ENCODE peak calls at places on chromosome 19, in seven cellular contexts. G, S, O, Q, X, D and M are unnamed samples.
A peak's percentile ranks its signal among the peaks of the same experiment; 100 is the strongest.

GRCh38 chr19:36196249-36196648 is 18.2 kb downstream of the ZNF565 start:
- DNase-seq in G (no peak), S (no peak), O (no peak), Q (no peak), X (no peak), D (no peak), M (no peak)

GRCh38 chr19:704447-704741 is 4.3 kb upstream of the PALM start:
- DNase-seq in G (no peak), S (no peak), O (no peak), Q (no peak), X (no peak), D (no peak), M (no peak)

GRCh38 chr19:35066121-35066520 is 24.6 kb downstream of the HPN start:
- DNase-seq in G (no peak), S (no peak), O (no peak), Q (no peak), X (no peak), D (no peak), M (no peak)

GRCh38 chr19:3176715-3177501 is 1.7 kb upstream of the S1PR4 start:
- DNase-seq in G (no peak), S (no peak), O (peak; percentile 49), Q (peak; percentile 55), X (peak; percentile 83), D (peak; percentile 22), M (no peak)

GRCh38 chr19:47765522-47766358 is 12.8 kb upstream of the SELENOW start:
- DNase-seq in G (peak; percentile 27), S (peak; percentile 81), O (no peak), Q (peak; percentile 23), X (peak; percentile 33), D (peak; percentile 16), M (peak; percentile 78)

GRCh38 chr19:19039901-19040300 is 6.5 kb downstream of the ARMC6 start:
- DNase-seq in G (no peak), S (no peak), O (no peak), Q (no peak), X (peak; percentile 30), D (no peak), M (no peak)

GRCh38 chr19:48987323-48987722 is 5.8 kb downstream of the GYS1 start:
- DNase-seq in G (no peak), S (no peak), O (no peak), Q (no peak), X (no peak), D (no peak), M (no peak)

GRCh38 chr19:28889941-28890645 is 322.9 kb downstream of the UQCRFS1 start:
- DNase-seq in G (no peak), S (no peak), O (no peak), Q (no peak), X (no peak), D (no peak), M (no peak)

GRCh38 chr19:48290341-48290922 is 20.6 kb downstream of the ZNF114 start:
- DNase-seq in G (no peak), S (peak; percentile 64), O (no peak), Q (no peak), X (no peak), D (peak; percentile 28), M (peak; percentile 80)

GRCh38 chr19:33261511-33262192 is 36.0 kb upstream of the SLC7A10 start:
- DNase-seq in G (no peak), S (no peak), O (no peak), Q (no peak), X (no peak), D (no peak), M (no peak)

GRCh38 chr19:5787554-5788182 is 3.1 kb upstream of the PRR22 start:
- DNase-seq in G (no peak), S (no peak), O (no peak), Q (no peak), X (no peak), D (no peak), M (no peak)

GRCh38 chr19:547836-548720 is 4.2 kb downstream of the GZMM start:
- DNase-seq in G (no peak), S (no peak), O (no peak), Q (no peak), X (no peak), D (no peak), M (no peak)

GRCh38 chr19:41993612-41994483 is at the start of gene ATP1A3:
- DNase-seq in G (peak; percentile 37), S (peak; percentile 74), O (peak; percentile 13), Q (peak; percentile 40), X (peak; percentile 64), D (no peak), M (peak; percentile 93)

GRCh38 chr19:33421368-33421767 is 47.9 kb downstream of the CEBPG start:
- DNase-seq in G (no peak), S (no peak), O (no peak), Q (no peak), X (no peak), D (no peak), M (no peak)